ENCODE peak calls at places on chromosome 1, in ten cellular contexts. P is iPS DF 6.9; T is stimulated activated CD8-positive, alpha-beta memory T cell treated with anti-CD3 and anti-CD28 coated beads, Interleukin-4, amount 100 ng/mL, for 1 hour; Y is heart right ventricle; I is right lobe of liver; Z is endothelial cell; E is fibroblast of lung; F is stimulated activated naive B cell treated with anti-CD40 and anti-IgM and Interleukin-4, amounts not matched to agents 10 μg/mL and 1 μg/mL and 100 μg/mL, for 72 hours; K is mucosa of gallbladder; D is RCC 7860. B is an unnamed sample.

GRCh38 chr1:25020851-25021585 is 90.9 kb upstream of the RUNX3 start:
- DNase-seq in P (no peak), T (no peak), Y (no peak), I (no peak), Z (no peak), E (no peak), F (no peak), K (no peak), D (no peak), B (no peak)

GRCh38 chr1:206679738-206680211 is 4.9 kb upstream of the MAPKAPK2 start:
- DNase-seq in P (no peak), T (no peak), Y (no peak), I (no peak), Z (no peak), E (no peak), F (peak; percentile 73), K (no peak), D (no peak), B (no peak)

GRCh38 chr1:177020861-177021589 is 143.5 kb downstream of the ASTN1 start:
- DNase-seq in P (no peak), T (no peak), Y (no peak), I (no peak), Z (no peak), E (no peak), F (no peak), K (no peak), D (no peak), B (no peak)

GRCh38 chr1:159944623-159945455 is 574 bp downstream of the IGSF9 start:
- DNase-seq in P (no peak), T (no peak), Y (no peak), I (peak; percentile 72), Z (no peak), E (no peak), F (no peak), K (no peak), D (no peak), B (no peak)

GRCh38 chr1:36924282-36924791 is 110.0 kb downstream of the GRIK3 start:
- DNase-seq in P (peak; percentile 54), T (no peak), Y (peak; percentile 30), I (no peak), Z (peak; percentile 80), E (peak; percentile 11), F (no peak), K (peak; percentile 53), D (no peak), B (no peak)

GRCh38 chr1:223748773-223749733 is 36.7 kb downstream of the CAPN2 start:
- DNase-seq in P (no peak), T (peak; percentile 36), Y (peak; percentile 75), I (peak; percentile 78), Z (peak; percentile 72), E (peak; percentile 66), F (peak; percentile 34), K (peak; percentile 59), D (no peak), B (peak; percentile 70)

GRCh38 chr1:65894738-65895605 is 102.3 kb downstream of the PDE4B start:
- DNase-seq in P (no peak), T (no peak), Y (no peak), I (no peak), Z (no peak), E (no peak), F (no peak), K (no peak), D (peak; percentile 13), B (no peak)

GRCh38 chr1:70044832-70045231 is 160.5 kb downstream of the LRRC40 start:
- DNase-seq in P (no peak), T (no peak), Y (no peak), I (no peak), Z (no peak), E (peak; percentile 63), F (no peak), K (no peak), D (peak; percentile 18), B (no peak)

GRCh38 chr1:70509996-70510876 is 99.2 kb downstream of the CTH start:
- DNase-seq in P (peak; percentile 4), T (no peak), Y (no peak), I (no peak), Z (no peak), E (peak; percentile 99), F (no peak), K (no peak), D (peak; percentile 82), B (no peak)

GRCh38 chr1:67683736-67684525 is 1.1 kb upstream of the GADD45A start:
- DNase-seq in P (no peak), T (no peak), Y (no peak), I (no peak), Z (no peak), E (peak; percentile 30), F (no peak), K (no peak), D (peak; percentile 86), B (no peak)

GRCh38 chr1:225745231-225745630 is 32.4 kb upstream of the SRP9 start:
- DNase-seq in P (no peak), T (no peak), Y (no peak), I (no peak), Z (no peak), E (no peak), F (no peak), K (no peak), D (no peak), B (no peak)

GRCh38 chr1:150906813-150907212 is 19.4 kb upstream of the SETDB1 start:
- DNase-seq in P (no peak), T (no peak), Y (no peak), I (no peak), Z (no peak), E (no peak), F (no peak), K (no peak), D (no peak), B (no peak)

GRCh38 chr1:203072911-203073310 is 12.9 kb downstream of the MYOG start:
- DNase-seq in P (no peak), T (no peak), Y (no peak), I (no peak), Z (no peak), E (no peak), F (no peak), K (no peak), D (no peak), B (no peak)

GRCh38 chr1:154206212-154206611 is at the start of gene CFAP141:
- DNase-seq in P (no peak), T (no peak), Y (no peak), I (no peak), Z (no peak), E (no peak), F (no peak), K (no peak), D (peak; percentile 44), B (no peak)

GRCh38 chr1:66253330-66253921 is 280.5 kb upstream of the SGIP1 start:
- DNase-seq in P (no peak), T (no peak), Y (no peak), I (no peak), Z (peak; percentile 33), E (peak; percentile 82), F (no peak), K (no peak), D (peak; percentile 62), B (no peak)

GRCh38 chr1:245310605-245311531 is 156.1 kb downstream of the KIF26B start:
- DNase-seq in P (no peak), T (no peak), Y (no peak), I (no peak), Z (peak; percentile 23), E (no peak), F (peak; percentile 20), K (no peak), D (no peak), B (no peak)

GRCh38 chr1:111841746-111842145 is 86.0 kb downstream of the DDX20 start:
- DNase-seq in P (no peak), T (no peak), Y (no peak), I (no peak), Z (no peak), E (no peak), F (no peak), K (no peak), D (no peak), B (no peak)

GRCh38 chr1:5933676-5934057 is 58.6 kb downstream of the NPHP4 start:
- DNase-seq in P (no peak), T (no peak), Y (no peak), I (no peak), Z (no peak), E (peak; percentile 5), F (no peak), K (peak; percentile 67), D (no peak), B (peak; percentile 6)

GRCh38 chr1:185393821-185394220 is 76.8 kb upstream of the IVNS1ABP start:
- DNase-seq in P (no peak), T (no peak), Y (no peak), I (no peak), Z (no peak), E (no peak), F (no peak), K (no peak), D (no peak), B (peak; percentile 48)

GRCh38 chr1:245375789-245376188 is 221.0 kb downstream of the KIF26B start:
- DNase-seq in P (no peak), T (no peak), Y (no peak), I (no peak), Z (no peak), E (no peak), F (no peak), K (no peak), D (no peak), B (no peak)

GRCh38 chr1:38740543-38740942 is 119.0 kb downstream of the RRAGC start:
- DNase-seq in P (no peak), T (no peak), Y (no peak), I (no peak), Z (no peak), E (no peak), F (no peak), K (no peak), D (no peak), B (no peak)

GRCh38 chr1:183218981-183219621 is 33.0 kb downstream of the LAMC2 start:
- DNase-seq in P (no peak), T (no peak), Y (no peak), I (no peak), Z (peak; percentile 40), E (no peak), F (no peak), K (no peak), D (no peak), B (peak; percentile 84)

GRCh38 chr1:23129846-23130245 is 38.8 kb downstream of the LUZP1 start:
- DNase-seq in P (no peak), T (no peak), Y (no peak), I (no peak), Z (no peak), E (no peak), F (no peak), K (no peak), D (peak; percentile 26), B (no peak)

GRCh38 chr1:118148034-118148433 is 37.0 kb downstream of the SPAG17 start:
- DNase-seq in P (no peak), T (no peak), Y (no peak), I (no peak), Z (no peak), E (peak; percentile 17), F (no peak), K (no peak), D (no peak), B (no peak)

GRCh38 chr1:117346206-117346928 is 20.9 kb upstream of the MAN1A2 start:
- DNase-seq in P (no peak), T (no peak), Y (no peak), I (no peak), Z (no peak), E (peak; percentile 24), F (no peak), K (no peak), D (no peak), B (no peak)

GRCh38 chr1:232509570-232509969 is 120.4 kb downstream of the SIPA1L2 start:
- DNase-seq in P (no peak), T (no peak), Y (peak; percentile 18), I (no peak), Z (no peak), E (peak; percentile 19), F (no peak), K (no peak), D (peak; percentile 29), B (no peak)

GRCh38 chr1:63799324-63799723 is 25.5 kb downstream of the ROR1 start:
- DNase-seq in P (no peak), T (no peak), Y (no peak), I (no peak), Z (no peak), E (peak; percentile 65), F (no peak), K (no peak), D (no peak), B (no peak)

GRCh38 chr1:3680488-3681230 is 28.3 kb downstream of the TP73 start:
- DNase-seq in P (no peak), T (no peak), Y (peak; percentile 4), I (no peak), Z (no peak), E (no peak), F (no peak), K (no peak), D (no peak), B (no peak)

B was measured in ureter.